ENCODE peak calls at places on chromosomes 11 and 22, in nine cellular contexts. G, D, C, K, V, O, Q, R and U are unnamed samples.

GRCh38 chr11:31813242-31813960 is 2.3 kb upstream of the PAX6 start:
- DNase-seq in D (no peak), G (no peak), K (no peak), O (no peak), C (no peak), Q (no peak), V (no peak), R (peak), U (no peak)

GRCh38 chr11:76589477-76589876 is 81.1 kb downstream of the LRRC32 start:
- DNase-seq in R (no peak), O (no peak), Q (no peak), D (no peak), V (no peak), C (no peak), G (no peak), K (no peak), U (no peak)

GRCh38 chr11:93875637-93876036 is 25.2 kb upstream of the VSTM5 start:
- DNase-seq in D (no peak), O (no peak), K (no peak), Q (no peak), R (no peak), V (no peak), G (no peak), C (no peak), U (no peak)

GRCh38 chr22:23219787-23220484 is 39.6 kb downstream of the BCR start:
- DNase-seq in O (no peak), G (peak), C (peak), K (peak), R (peak), D (no peak), Q (peak), V (no peak), U (peak)

GRCh38 chr11:128458316-128458715 is 129.0 kb downstream of the ETS1 start:
- DNase-seq in Q (no peak), R (no peak), V (no peak), C (peak), K (no peak), D (no peak), O (no peak), G (no peak), U (no peak)

GRCh38 chr11:111947143-111947542 is 10.0 kb downstream of the DIXDC1 start:
- DNase-seq in C (no peak), G (no peak), V (no peak), Q (no peak), D (no peak), R (no peak), O (no peak), K (no peak), U (no peak)

GRCh38 chr11:27532652-27533325 is 26.2 kb upstream of the LIN7C start:
- DNase-seq in D (no peak), O (no peak), Q (no peak), K (no peak), G (no peak), V (no peak), R (no peak), C (peak), U (no peak)

GRCh38 chr22:50729391-50730012 is 8.5 kb upstream of the ACR start:
- DNase-seq in D (peak), V (no peak), G (no peak), K (no peak), R (no peak), Q (no peak), O (no peak), C (no peak), U (no peak)

GRCh38 chr11:13207665-13208594 is 69.7 kb upstream of the BMAL1 start:
- DNase-seq in K (peak), V (no peak), R (peak), Q (peak), O (no peak), D (no peak), C (peak), G (no peak), U (peak)

GRCh38 chr11:108538022-108538424 is 39.8 kb upstream of the POGLUT3 start:
- DNase-seq in Q (no peak), D (no peak), G (no peak), R (peak), C (no peak), O (no peak), K (no peak), V (peak), U (no peak)

GRCh38 chr11:110747531-110747930 is 35.3 kb upstream of the ARHGAP20 start:
- DNase-seq in G (no peak), V (no peak), O (no peak), D (no peak), K (no peak), C (no peak), R (no peak), Q (no peak), U (no peak)

GRCh38 chr11:2120359-2121100 is 18.7 kb downstream of the IGF2 start:
- DNase-seq in D (no peak), R (no peak), K (no peak), V (no peak), G (no peak), Q (no peak), O (no peak), C (no peak), U (no peak)

GRCh38 chr11:128733440-128734115 is 39.7 kb downstream of the FLI1 start:
- DNase-seq in R (no peak), G (no peak), Q (peak), C (peak), K (no peak), D (no peak), V (peak), O (peak), U (no peak)

GRCh38 chr11:130513132-130513531 is 64.7 kb downstream of the ADAMTS15 start:
- DNase-seq in O (no peak), Q (no peak), D (no peak), C (peak), V (no peak), R (peak), G (peak), K (no peak), U (no peak)

GRCh38 chr11:1573847-1574255 is 1.8 kb upstream of the DUSP8 start:
- DNase-seq in C (no peak), V (no peak), G (peak), Q (no peak), R (peak), K (no peak), D (no peak), O (no peak), U (no peak)